ENCODE peak calls at places on chromosomes 5 and 9, in five cellular contexts. I is lower lobe of right lung, C is activated T-helper 1 cell treated with Interleukin-2 at 50 U/mL for 16 hours, Y is PC-3, Q is kidney glomerular epithelial cell. W is an unnamed sample.

GRCh38 chr5:54981928-54982327 is 3.5 kb downstream of the ESM1 start:
- DNase-seq in I (no peak), C (no peak), Y (no peak), Q (no peak), W (no peak)

GRCh38 chr5:33180900-33181299 is 259.9 kb upstream of the TARS1 start:
- DNase-seq in Q (peak; percentile 37), I (no peak), C (no peak), Y (peak; percentile 66), W (no peak)

GRCh38 chr9:69946800-69947437 is 96.7 kb upstream of the MAMDC2 start:
- DNase-seq in I (no peak), Q (peak; percentile 52), C (no peak), Y (peak; percentile 73), W (no peak)

GRCh38 chr5:168808217-168808616 is 229.0 kb upstream of the PANK3 start:
- DNase-seq in Q (no peak), Y (no peak), I (no peak), C (no peak), W (no peak)

GRCh38 chr9:70093944-70094343 is 50.3 kb downstream of the MAMDC2 start:
- DNase-seq in I (no peak), Y (peak; percentile 64), C (no peak), Q (no peak), W (no peak)

GRCh38 chr5:1763548-1763911 is 36.1 kb downstream of the MRPL36 start:
- DNase-seq in Q (peak; percentile 17), I (peak; percentile 49), C (no peak), Y (peak; percentile 73), W (peak; percentile 9)

GRCh38 chr5:55072668-55073067 is 29.8 kb upstream of the GZMA start:
- DNase-seq in I (no peak), C (no peak), Y (no peak), Q (no peak), W (no peak)

GRCh38 chr5:45627076-45627656 is 69.0 kb downstream of the HCN1 start:
- DNase-seq in C (no peak), I (no peak), Y (no peak), Q (no peak), W (no peak)

GRCh38 chr9:110472111-110472510 is 107.4 kb downstream of the SVEP1 start:
- DNase-seq in Y (no peak), Q (no peak), C (no peak), I (no peak), W (no peak)

GRCh38 chr9:126872516-126872915 is 12.1 kb downstream of the ZBTB34 start:
- DNase-seq in Q (no peak), Y (no peak), C (no peak), I (no peak), W (no peak)

GRCh38 chr9:135095470-135096407 is 8.3 kb downstream of the OLFM1 start:
- DNase-seq in C (no peak), Q (no peak), I (no peak), Y (no peak), W (no peak)

GRCh38 chr9:111064160-111064733 is 26.0 kb upstream of the LPAR1 start:
- DNase-seq in Y (no peak), C (no peak), I (no peak), Q (no peak), W (no peak)

GRCh38 chr5:94228791-94229190 is 389.6 kb downstream of the KIAA0825 start:
- DNase-seq in Q (no peak), Y (peak; percentile 57), I (no peak), C (no peak), W (no peak)

GRCh38 chr5:57494104-57495098 is 11.8 kb upstream of the ACTBL2 start:
- DNase-seq in Q (peak; percentile 94), I (peak; percentile 74), Y (peak; percentile 86), C (peak; percentile 17), W (no peak)

GRCh38 chr9:81125446-81126092 is 563.8 kb downstream of the TLE1 start:
- DNase-seq in Q (peak; percentile 62), Y (peak; percentile 87), I (no peak), C (no peak), W (no peak)

GRCh38 chr9:89461302-89461701 is 36.6 kb downstream of the SEMA4D start:
- DNase-seq in Q (peak; percentile 82), Y (peak; percentile 40), I (no peak), C (no peak), W (no peak)

W was measured in effector CD8-positive, alpha-beta T cell.